ENCODE peak calls at places on chromosomes 3 and 15, in five cellular contexts. V is activated CD4-positive, alpha-beta T cell treated with anti-CD3 and anti-CD28 coated beads, Interleukin-2, amount 50 U/mL, for 4 hours; Q is HT1080; D is Caco-2; B is ACHN. A is an unnamed sample.

GRCh38 chr15:74489518-74490338 is 28.8 kb upstream of the UBL7 start:
- DNase-seq in B (peak; percentile 52), V (peak; percentile 75), Q (peak; percentile 58), D (peak; percentile 77), A (peak; percentile 16)

GRCh38 chr3:126016616-126017015 is 47.6 kb downstream of the ROPN1B start:
- DNase-seq in B (no peak), V (no peak), D (no peak), Q (no peak), A (no peak)

GRCh38 chr15:74651251-74651741 is 35.7 kb downstream of the CLK3 start:
- DNase-seq in B (no peak), D (no peak), Q (no peak), V (no peak), A (no peak)

GRCh38 chr3:15815696-15816095 is 17.9 kb upstream of the ANKRD28 start:
- DNase-seq in D (peak; percentile 10), Q (peak; percentile 45), B (peak; percentile 63), V (no peak), A (no peak)

GRCh38 chr3:23099021-23099420 is 104.1 kb upstream of the UBE2E2 start:
- DNase-seq in Q (no peak), B (no peak), D (no peak), V (no peak), A (no peak)

GRCh38 chr3:141412087-141412935 is 44.0 kb downstream of the ZBTB38 start:
- DNase-seq in Q (no peak), B (no peak), D (no peak), V (peak; percentile 34), A (no peak)

GRCh38 chr3:97131476-97131875 is 317.1 kb downstream of the EPHA6 start:
- DNase-seq in D (no peak), Q (no peak), V (no peak), B (no peak), A (no peak)

GRCh38 chr3:123476967-123477750 is 28.3 kb upstream of the ADCY5 start:
- DNase-seq in B (no peak), Q (no peak), V (no peak), D (no peak), A (no peak)

GRCh38 chr15:86355798-86356197 is 276.1 kb downstream of the AGBL1 start:
- DNase-seq in V (no peak), B (peak; percentile 1), Q (no peak), D (no peak), A (no peak)

GRCh38 chr3:160319322-160319721 is 79.7 kb downstream of the IFT80 start:
- DNase-seq in B (no peak), Q (no peak), D (no peak), V (no peak), A (no peak)

GRCh38 chr3:29686889-29687592 is 406.2 kb downstream of the RBMS3 start:
- DNase-seq in B (peak; percentile 39), Q (peak; percentile 56), D (no peak), V (no peak), A (no peak)

GRCh38 chr3:150408232-150409124 is at the start of gene TSC22D2:
- DNase-seq in D (peak; percentile 97), V (peak; percentile 88), Q (peak; percentile 97), B (peak; percentile 91), A (peak; percentile 90)

GRCh38 chr3:196813903-196814302 is 53.8 kb upstream of the SENP5 start:
- DNase-seq in B (no peak), D (no peak), V (no peak), Q (peak; percentile 20), A (no peak)

GRCh38 chr3:105715372-105715771 is 153.4 kb downstream of the CBLB start:
- DNase-seq in B (no peak), V (no peak), Q (peak; percentile 90), D (no peak), A (no peak)

GRCh38 chr3:43162573-43163084 is 56.8 kb upstream of the POMGNT2 start:
- DNase-seq in B (no peak), D (no peak), V (peak; percentile 30), Q (no peak), A (no peak)

GRCh38 chr3:141444586-141445285 is 42.1 kb upstream of the RASA2 start:
- DNase-seq in Q (no peak), V (no peak), B (no peak), D (no peak), A (no peak)

GRCh38 chr3:171687998-171688397 is 122.3 kb downstream of the PLD1 start:
- DNase-seq in V (no peak), D (no peak), Q (no peak), B (no peak), A (no peak)

GRCh38 chr3:32195995-32196540 is 42.4 kb upstream of the CMTM8 start:
- DNase-seq in B (no peak), V (no peak), Q (no peak), D (no peak), A (no peak)

GRCh38 chr15:81373996-81374395 is at the start of gene TMC3:
- DNase-seq in Q (no peak), V (no peak), D (no peak), B (no peak), A (no peak)

GRCh38 chr15:90231028-90232017 is 2.4 kb downstream of the CIB1 start:
- DNase-seq in D (no peak), B (no peak), Q (no peak), V (peak; percentile 74), A (peak; percentile 67)

GRCh38 chr3:107024481-107025153 is 352.6 kb upstream of the CCDC54 start:
- DNase-seq in D (no peak), V (no peak), B (no peak), Q (no peak), A (no peak)

GRCh38 chr3:27201435-27201966 is 167.7 kb downstream of the NEK10 start:
- DNase-seq in V (no peak), B (no peak), D (no peak), Q (no peak), A (no peak)

A was measured in stimulated activated CD4-positive, alpha-beta T cell treated with anti-CD3 and anti-CD28 coated beads, TNF-alpha, amount 100 ng/mL, for 1 hour.